ENCODE peak calls at places on chromosome 5, in nine cellular contexts. U is aorta, A is psoas muscle, X is HFF-Myc, D is tibial nerve, R is fibroblast of lung, E is AG04450, S is IMR-90, P is heart left ventricle. O is an unnamed sample.

GRCh38 chr5:964821-965220 is 43.8 kb upstream of the NKD2 start:
- DNase-seq in U (no peak), A (no peak), X (no peak), D (no peak), R (no peak), E (no peak), S (no peak), P (peak; percentile 31), O (peak; percentile 59)

GRCh38 chr5:110517396-110517795 is 209.1 kb downstream of the TMEM232 start:
- DNase-seq in U (no peak), A (no peak), X (no peak), D (no peak), R (peak; percentile 13), E (no peak), S (no peak), P (no peak), O (no peak)

GRCh38 chr5:154038604-154039457 is at the start of the genes FAM114A2 and MFAP3:
- DNase-seq in U (peak; percentile 96), A (peak; percentile 89), X (peak; percentile 52), D (peak; percentile 72), R (peak; percentile 88), E (peak; percentile 45), S (peak; percentile 82), P (peak; percentile 94), O (peak; percentile 80)

GRCh38 chr5:43191740-43192557 is at the start of gene NIM1K:
- DNase-seq in U (peak; percentile 86), A (peak; percentile 65), X (no peak), D (peak; percentile 15), R (peak; percentile 48), E (no peak), S (peak; percentile 27), P (peak; percentile 72), O (peak; percentile 41)

GRCh38 chr5:151047814-151048425 is 27.5 kb downstream of the GPX3 start:
- DNase-seq in U (no peak), A (no peak), X (no peak), D (no peak), R (no peak), E (no peak), S (no peak), P (no peak), O (peak; percentile 29)

GRCh38 chr5:24773241-24773640 is 128.5 kb upstream of the CDH10 start:
- DNase-seq in U (no peak), A (no peak), X (no peak), D (no peak), R (peak; percentile 76), E (no peak), S (no peak), P (no peak), O (no peak)

GRCh38 chr5:167513383-167513782 is 778.1 kb upstream of the WWC1 start:
- DNase-seq in U (no peak), A (no peak), X (no peak), D (no peak), R (no peak), E (no peak), S (no peak), P (no peak), O (no peak)

GRCh38 chr5:79581535-79581934 is 30.7 kb upstream of the TENT2 start:
- DNase-seq in U (no peak), A (no peak), X (no peak), D (no peak), R (no peak), E (no peak), S (no peak), P (no peak), O (no peak)

GRCh38 chr5:160289721-160290120 is 22.6 kb downstream of the CCNJL start:
- DNase-seq in U (no peak), A (no peak), X (no peak), D (no peak), R (no peak), E (no peak), S (no peak), P (no peak), O (no peak)

GRCh38 chr5:144205141-144205551 is 34.5 kb downstream of the KCTD16 start:
- DNase-seq in U (peak; percentile 80), A (peak; percentile 17), X (no peak), D (no peak), R (peak; percentile 59), E (no peak), S (peak; percentile 50), P (peak; percentile 27), O (peak; percentile 37)

GRCh38 chr5:17147225-17148120 is 70.0 kb upstream of the BASP1 start:
- DNase-seq in U (no peak), A (no peak), X (no peak), D (no peak), R (no peak), E (no peak), S (peak; percentile 39), P (no peak), O (no peak)

GRCh38 chr5:157172408-157172807 is 6.3 kb upstream of the GARIN3 start:
- DNase-seq in U (no peak), A (no peak), X (no peak), D (no peak), R (no peak), E (no peak), S (no peak), P (no peak), O (no peak)

GRCh38 chr5:173707392-173707791 is 90.9 kb upstream of the BOD1 start:
- DNase-seq in U (peak; percentile 83), A (peak; percentile 81), X (no peak), D (peak; percentile 12), R (peak; percentile 64), E (no peak), S (peak; percentile 44), P (peak; percentile 80), O (peak; percentile 92)

GRCh38 chr5:14998494-14998893 is 126.9 kb upstream of the ANKH start:
- DNase-seq in U (no peak), A (no peak), X (no peak), D (no peak), R (no peak), E (no peak), S (no peak), P (no peak), O (no peak)

GRCh38 chr5:137344723-137345322 is 154.3 kb downstream of the SPOCK1 start:
- DNase-seq in U (no peak), A (no peak), X (peak; percentile 52), D (peak; percentile 41), R (peak; percentile 52), E (peak; percentile 27), S (peak; percentile 53), P (no peak), O (peak; percentile 86)

GRCh38 chr5:151082274-151082902 is 1.6 kb upstream of the TNIP1 start:
- DNase-seq in U (no peak), A (no peak), X (no peak), D (no peak), R (no peak), E (no peak), S (peak; percentile 37), P (no peak), O (no peak)

GRCh38 chr5:135694016-135694415 is 115.2 kb upstream of the CXCL14 start:
- DNase-seq in U (no peak), A (no peak), X (no peak), D (no peak), R (no peak), E (no peak), S (no peak), P (no peak), O (no peak)

GRCh38 chr5:17054911-17055310 is 118.8 kb upstream of the MYO10 start:
- DNase-seq in U (no peak), A (no peak), X (no peak), D (no peak), R (peak; percentile 29), E (no peak), S (peak; percentile 36), P (no peak), O (no peak)

GRCh38 chr5:131671994-131672655 is 37.1 kb upstream of the RAPGEF6 start:
- DNase-seq in U (no peak), A (no peak), X (no peak), D (peak; percentile 30), R (peak; percentile 95), E (peak; percentile 89), S (peak; percentile 95), P (no peak), O (peak; percentile 97)
- H3K4me3 ChIP-seq in U (no peak overlapping the region), A (peak overlapping the region; percentile 38), X (no peak overlapping the region), D (no peak overlapping the region), R (no peak overlapping the region), E (no peak overlapping the region), S (no peak overlapping the region), P (no peak overlapping the region), O (no peak overlapping the region)

GRCh38 chr5:171842006-171842776 is 56.6 kb downstream of the SMIM23 start:
- DNase-seq in U (no peak), A (no peak), X (no peak), D (no peak), R (no peak), E (no peak), S (no peak), P (peak; percentile 40), O (peak; percentile 12)
- H3K4me3 ChIP-seq in U (no peak overlapping the region), A (no peak overlapping the region), X (no peak overlapping the region), D (no peak overlapping the region), R (peak overlapping the region; percentile 25), E (no peak overlapping the region), S (no peak overlapping the region), P (no peak overlapping the region), O (no peak overlapping the region)

DNA sequence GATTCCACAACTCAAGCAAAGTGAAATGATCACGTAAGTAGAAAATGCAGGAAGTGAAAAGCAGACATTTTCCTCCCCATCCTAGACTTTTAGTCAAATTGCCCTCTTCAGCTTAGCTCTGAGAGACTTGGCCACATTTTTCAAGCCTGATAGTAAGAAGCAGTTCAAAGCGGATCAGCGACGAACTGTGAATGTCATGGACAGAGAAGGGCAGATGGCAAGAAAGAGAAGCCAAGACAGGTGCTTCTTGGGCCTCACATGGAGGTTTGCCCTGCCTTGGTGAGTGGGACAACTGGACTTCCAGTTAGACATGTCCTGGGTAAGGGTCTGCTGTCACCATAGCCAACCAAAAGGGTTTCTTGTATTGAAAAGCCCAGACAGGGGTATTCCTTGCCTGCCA is 291.5 kb downstream of the MED10 start:
- DNase-seq in U (no peak), A (no peak), X (no peak), D (no peak), R (no peak), E (no peak), S (no peak), P (no peak), O (no peak)
- H3K4me3 ChIP-seq in U (no peak overlapping the region), A (no peak overlapping the region), X (no peak overlapping the region), D (no peak overlapping the region), R (no peak overlapping the region), E (no peak overlapping the region), S (no peak overlapping the region), P (no peak overlapping the region), O (no peak overlapping the region)

GRCh38 chr5:111742595-111742994 is 14.4 kb downstream of the NREP start:
- DNase-seq in U (no peak), A (peak; percentile 16), X (peak; percentile 88), D (no peak), R (peak; percentile 97), E (peak; percentile 88), S (peak; percentile 93), P (no peak), O (peak; percentile 96)

GRCh38 chr5:111743993-111744392 is 13.0 kb downstream of the NREP start:
- DNase-seq in U (no peak), A (no peak), X (no peak), D (no peak), R (peak; percentile 82), E (no peak), S (peak; percentile 44), P (no peak), O (peak; percentile 58)

GRCh38 chr5:111741270-111741669 is 15.7 kb downstream of the NREP start:
- DNase-seq in U (no peak), A (no peak), X (no peak), D (no peak), R (peak; percentile 53), E (no peak), S (peak; percentile 65), P (no peak), O (peak; percentile 88)

GRCh38 chr5:111743521-111743920 is 13.5 kb downstream of the NREP start:
- DNase-seq in U (no peak), A (no peak), X (no peak), D (no peak), R (no peak), E (no peak), S (no peak), P (no peak), O (peak; percentile 38)

GRCh38 chr5:111742166-111742565 is 14.8 kb downstream of the NREP start:
- DNase-seq in U (no peak), A (no peak), X (no peak), D (no peak), R (no peak), E (no peak), S (no peak), P (no peak), O (no peak)
- H3K4me3 ChIP-seq in U (no peak overlapping the region), A (peak overlapping the region; percentile 37), X (no peak overlapping the region), D (no peak overlapping the region), R (peak overlapping the region; percentile 12), E (no peak overlapping the region), S (no peak overlapping the region), P (no peak overlapping the region), O (no peak overlapping the region)

O was measured in fibroblast of mammary gland.